ENCODE peak calls at places on chromosomes 7 and 10, in seven cellular contexts. G is ascending aorta, S is tibial artery, P is WTC11, Z is OCI-LY7, A is colonic mucosa, D is chondrocyte. W is an unnamed sample.
A peak's percentile ranks its signal among the peaks of the same experiment; 100 is the strongest.

GRCh38 chr10:96548589-96548988 is 34.9 kb upstream of the TLL2 start:
- DNase-seq in Z (no peak), S (no peak), D (no peak), A (no peak), P (no peak), G (no peak), W (no peak)

GRCh38 chr7:142104550-142105527 is 6.7 kb upstream of the MGAM2 start:
- DNase-seq in D (no peak), Z (no peak), P (no peak), G (no peak), S (no peak), A (peak; percentile 71), W (no peak)

GRCh38 chr7:147911224-147911623 is 679.3 kb upstream of the C7orf33 start:
- DNase-seq in P (no peak), S (no peak), A (no peak), Z (no peak), G (no peak), D (no peak), W (no peak)

GRCh38 chr10:7202804-7203203 is 208.0 kb downstream of the SFMBT2 start:
- DNase-seq in D (no peak), S (no peak), P (no peak), A (no peak), Z (no peak), G (no peak), W (no peak)

GRCh38 chr10:131195116-131195515 is 116.4 kb downstream of the TCERG1L start:
- DNase-seq in G (peak; percentile 25), P (no peak), A (no peak), D (no peak), S (no peak), Z (no peak), W (no peak)

GRCh38 chr7:30040938-30041337 is 12.7 kb downstream of the PLEKHA8 start:
- DNase-seq in D (no peak), A (no peak), S (no peak), G (no peak), P (no peak), Z (no peak), W (no peak)

GRCh38 chr7:108086962-108087361 is 43.2 kb downstream of the LAMB4 start:
- DNase-seq in S (no peak), P (no peak), A (no peak), G (no peak), D (no peak), Z (no peak), W (no peak)

GRCh38 chr10:64396105-64396504 is 874.9 kb downstream of the REEP3 start:
- DNase-seq in P (no peak), G (no peak), S (no peak), D (no peak), Z (no peak), A (no peak), W (no peak)

GRCh38 chr10:102241037-102241443 is 272 bp downstream of the PITX3 start:
- DNase-seq in P (no peak), Z (no peak), D (no peak), S (no peak), A (no peak), G (no peak), W (no peak)

GRCh38 chr7:110130669-110131068 is 960.3 kb upstream of the LRRN3 start:
- DNase-seq in Z (no peak), S (no peak), G (no peak), D (no peak), P (no peak), A (no peak), W (no peak)

GRCh38 chr10:35318551-35318950 is 17.8 kb upstream of the CCNY start:
- DNase-seq in G (no peak), S (no peak), Z (no peak), A (no peak), D (no peak), P (no peak), W (no peak)

GRCh38 chr10:60661627-60662026 is 116.7 kb upstream of the CDK1 start:
- DNase-seq in S (no peak), P (no peak), Z (no peak), G (no peak), A (no peak), D (no peak), W (no peak)

GRCh38 chr7:116426428-116427156 is 72.9 kb upstream of the CAV2 start:
- DNase-seq in D (no peak), S (no peak), Z (no peak), G (no peak), A (peak; percentile 55), P (no peak), W (no peak)

GRCh38 chr10:24723788-24724380 is at the start of gene ARHGAP21:
- DNase-seq in S (peak; percentile 87), D (no peak), Z (peak; percentile 63), G (peak; percentile 86), P (peak; percentile 40), A (peak; percentile 75), W (no peak)

GRCh38 chr7:140049339-140050024 is 13.3 kb downstream of the PARP12 start:
- DNase-seq in D (no peak), S (no peak), A (peak; percentile 75), P (no peak), Z (no peak), G (no peak), W (no peak)

GRCh38 chr7:151830121-151830815 is 46.6 kb downstream of the PRKAG2 start:
- DNase-seq in Z (no peak), P (no peak), S (no peak), A (no peak), G (no peak), D (peak; percentile 81), W (no peak)

GRCh38 chr7:117001283-117001682 is 48.0 kb downstream of the ST7 start:
- DNase-seq in A (no peak), G (no peak), D (no peak), Z (no peak), S (no peak), P (no peak), W (no peak)

GRCh38 chr10:110914411-110914810 is 4.6 kb downstream of the BBIP1 start:
- DNase-seq in G (no peak), S (no peak), P (no peak), Z (no peak), A (no peak), D (no peak), W (no peak)

GRCh38 chr7:151012031-151012692 is 12.1 kb downstream of the ATG9B start:
- DNase-seq in S (no peak), A (peak; percentile 78), P (no peak), D (no peak), G (no peak), Z (no peak), W (no peak)

GRCh38 chr10:14736600-14737081 is 38.1 kb downstream of the FAM107B start:
- DNase-seq in G (no peak), P (no peak), A (no peak), D (no peak), Z (peak; percentile 83), S (no peak), W (no peak)

GRCh38 chr10:37992083-37992482 is 15.6 kb upstream of the ZNF25 start:
- DNase-seq in A (no peak), Z (no peak), S (no peak), P (no peak), G (no peak), D (no peak), W (no peak)

GRCh38 chr7:127437772-127438330 is 45.3 kb upstream of the ZNF800 start:
- DNase-seq in P (no peak), A (no peak), S (no peak), D (no peak), G (no peak), Z (no peak), W (no peak)

GRCh38 chr7:142668495-142668894 is 80.8 kb upstream of the PRSS1 start:
- DNase-seq in G (no peak), A (no peak), D (no peak), P (no peak), Z (peak; percentile 55), S (no peak), W (no peak)

GRCh38 chr10:96832721-96833219 is 672 bp downstream of the LCOR start:
- DNase-seq in Z (peak; percentile 88), A (peak; percentile 87), G (peak; percentile 90), P (peak; percentile 71), S (peak; percentile 88), D (peak; percentile 94), W (peak; percentile 73)

GRCh38 chr10:132784582-132785432 is 1.1 kb downstream of the NKX6-2 start:
- DNase-seq in S (no peak), D (no peak), A (no peak), Z (no peak), P (peak; percentile 64), G (no peak), W (no peak)
- TF ChIP-seq CTCF in S (no peak), D (no peak), A (no peak), Z (no peak), P (no peak), G (no peak), W (no peak)

DNA sequence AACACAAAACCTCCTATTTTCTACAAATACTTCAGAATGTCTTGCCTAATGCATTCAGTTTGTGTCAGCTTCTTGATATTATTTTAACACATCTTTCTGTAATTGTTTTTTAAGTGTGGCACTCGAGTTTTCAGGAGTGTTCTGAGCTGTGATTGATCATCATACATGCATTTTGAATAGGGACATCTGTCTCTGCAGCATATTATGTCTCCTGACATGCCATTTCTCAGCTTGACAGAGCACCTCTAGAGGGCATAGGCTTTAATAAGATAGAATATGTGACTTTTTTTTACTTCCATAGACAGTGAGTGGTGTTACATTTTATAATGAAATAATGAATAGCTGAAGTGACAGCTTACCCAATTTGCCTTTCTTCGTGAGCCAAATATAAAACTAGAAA is 219.2 kb upstream of the HDAC9 start:
- DNase-seq in A (no peak), Z (no peak), P (no peak), S (no peak), G (no peak), D (no peak), W (no peak)
- TF ChIP-seq CTCF in A (no peak), Z (no peak), P (no peak), S (no peak), G (no peak), D (peak; percentile 37), W (no peak)

GRCh38 chr10:89389254-89389653 is 3.2 kb upstream of the IFIT1 start:
- DNase-seq in Z (peak; percentile 27), D (no peak), G (no peak), S (no peak), A (no peak), P (no peak), W (no peak)
- TF ChIP-seq CTCF in Z (peak; percentile 55), D (peak; percentile 80), G (peak; percentile 56), S (peak; percentile 43), A (no peak), P (no peak), W (no peak)

GRCh38 chr10:43070121-43071085 is 6.5 kb upstream of the RET start:
- DNase-seq in S (no peak), A (no peak), P (no peak), Z (no peak), D (peak; percentile 84), G (no peak), W (no peak)
- TF ChIP-seq CTCF in S (no peak), A (no peak), P (no peak), Z (no peak), D (no peak), G (no peak), W (no peak)

W was measured in omental fat pad.